ENCODE peak calls at places on chromosomes 12 and 14, in nine cellular contexts. H is OCI-M1; S is pancreas; C is A673; B is stimulated activated CD4-positive, alpha-beta T cell treated with anti-CD3 and anti-CD28 coated beads, Interleukin-4, amount 100 ng/mL, for 4 hours; T is RPMI8226; W is HFFc6; M is T follicular helper cell; D is HTR-8/SVneo. J is an unnamed sample.

GRCh38 chr14:21054123-21054767 is 3.4 kb upstream of the RNASE8 start:
- DNase-seq in H (no peak), C (no peak), M (no peak), B (no peak), D (no peak), T (no peak), W (no peak), S (no peak), J (peak; percentile 41)

GRCh38 chr14:100538566-100539318 is 48.5 kb downstream of the BEGAIN start:
- DNase-seq in W (no peak), T (no peak), B (no peak), C (no peak), D (no peak), H (no peak), M (no peak), S (peak; percentile 24), J (peak; percentile 51)

GRCh38 chr14:87457727-87458126 is 535.3 kb downstream of the GALC start:
- DNase-seq in H (peak; percentile 79), M (no peak), T (peak; percentile 13), B (no peak), S (no peak), W (no peak), D (no peak), C (no peak), J (no peak)

GRCh38 chr12:126734738-126735137 is 1532.2 kb upstream of the TMEM132C start:
- DNase-seq in C (no peak), M (no peak), S (no peak), T (no peak), H (no peak), W (no peak), B (no peak), D (no peak), J (peak; percentile 47)

GRCh38 chr12:121189887-121190155 is 20.1 kb upstream of the P2RX4 start:
- DNase-seq in H (no peak), W (no peak), C (no peak), M (no peak), T (no peak), D (no peak), B (no peak), S (no peak), J (no peak)

GRCh38 chr14:71403673-71404072 is 496.4 kb downstream of the PCNX1 start:
- DNase-seq in H (peak; percentile 20), T (peak; percentile 20), W (peak; percentile 31), C (peak; percentile 52), D (peak; percentile 60), M (no peak), S (no peak), B (no peak), J (peak; percentile 60)

GRCh38 chr14:75989134-75989533 is 3.6 kb downstream of the IFT43 start:
- DNase-seq in W (no peak), C (no peak), B (no peak), M (no peak), T (no peak), H (no peak), S (no peak), D (no peak), J (no peak)

GRCh38 chr12:90546511-90546910 is 408.5 kb downstream of the CCER1 start:
- DNase-seq in H (no peak), M (no peak), B (no peak), W (no peak), D (no peak), C (no peak), S (no peak), T (no peak), J (no peak)

GRCh38 chr14:94641632-94641955 is 29.4 kb downstream of the SERPINA3 start:
- DNase-seq in M (no peak), W (no peak), C (no peak), T (no peak), B (no peak), H (no peak), D (no peak), S (no peak), J (peak; percentile 26)

GRCh38 chr12:28622416-28622815 is 432.2 kb downstream of the CCDC91 start:
- DNase-seq in W (peak; percentile 1), S (no peak), C (peak; percentile 9), H (no peak), M (no peak), B (no peak), T (no peak), D (no peak), J (no peak)

GRCh38 chr12:50088577-50089335 is 3.6 kb downstream of the SMARCD1 start:
- DNase-seq in D (peak; percentile 63), S (peak; percentile 54), T (peak; percentile 80), C (peak; percentile 66), W (peak; percentile 39), H (peak; percentile 70), B (no peak), M (peak; percentile 36), J (peak; percentile 85)

GRCh38 chr12:123389560-123390351 is 5.8 kb downstream of the KMT5A start:
- DNase-seq in D (peak; percentile 29), H (peak; percentile 38), W (peak; percentile 25), C (peak; percentile 22), T (no peak), B (peak; percentile 39), S (no peak), M (no peak), J (peak; percentile 85)

GRCh38 chr12:6158263-6158662 is 33.8 kb upstream of the VWF start:
- DNase-seq in B (no peak), T (no peak), S (no peak), D (no peak), M (no peak), W (no peak), H (no peak), C (no peak), J (no peak)

GRCh38 chr12:13241833-13242232 is 45.3 kb downstream of the EMP1 start:
- DNase-seq in W (peak; percentile 40), M (no peak), H (no peak), T (no peak), C (no peak), B (no peak), S (no peak), D (no peak), J (peak; percentile 70)

GRCh38 chr14:81594012-81594411 is 60.4 kb upstream of the SEL1L start:
- DNase-seq in T (no peak), D (peak; percentile 5), M (no peak), B (no peak), C (peak; percentile 18), S (peak; percentile 88), W (no peak), H (no peak), J (peak; percentile 76)

GRCh38 chr14:75234173-75234855 is 44.3 kb upstream of the FOS start:
- DNase-seq in H (no peak), B (no peak), C (no peak), S (peak; percentile 67), T (no peak), W (peak; percentile 75), D (peak; percentile 94), M (no peak), J (peak; percentile 96)

GRCh38 chr12:118346895-118347294 is 25.8 kb downstream of the TAOK3 start:
- DNase-seq in W (no peak), C (no peak), S (no peak), H (peak; percentile 87), M (no peak), T (no peak), D (no peak), B (no peak), J (no peak)

GRCh38 chr12:6263931-6264330 is 46.6 kb upstream of the PLEKHG6 start:
- DNase-seq in H (peak; percentile 94), D (no peak), T (no peak), W (no peak), B (no peak), C (no peak), M (no peak), S (no peak), J (peak; percentile 76)

J was measured in islet precursor cell.